ENCODE peak calls at places on chromosomes 11 and 22, in ten cellular contexts. E is stimulated activated CD8-positive, alpha-beta memory T cell treated with anti-CD3 and anti-CD28 coated beads, Interleukin-7, amount 100 ng/mL, for 48 hours; R is progenitor cell of endocrine pancreas; U is IMR-90; T is fibroblast of lung; H is uterus; W is renal cortical epithelial cell; Q is dorsolateral prefrontal cortex; I is fibroblast of mammary gland; K is right lobe of liver. J is an unnamed sample.

GRCh38 chr11:120473486-120473885 is 38.1 kb upstream of the GRIK4 start:
- DNase-seq in E (no peak), R (no peak), U (no peak), T (no peak), H (no peak), W (no peak), Q (no peak), I (no peak), K (no peak), J (no peak)

GRCh38 chr11:4642043-4642442 is 1.7 kb upstream of the OR51E1 start:
- DNase-seq in E (no peak), R (no peak), U (no peak), T (no peak), H (no peak), W (no peak), Q (no peak), I (no peak), K (no peak), J (no peak)

GRCh38 chr11:58318532-58318931 is 40.3 kb downstream of the OR5B17 start:
- DNase-seq in E (no peak), R (no peak), U (peak), T (no peak), H (no peak), W (no peak), Q (no peak), I (peak), K (no peak), J (no peak)

GRCh38 chr11:32870676-32871075 is 21.9 kb upstream of the QSER1 start:
- DNase-seq in E (no peak), R (no peak), U (no peak), T (no peak), H (no peak), W (no peak), Q (no peak), I (no peak), K (peak), J (no peak)

GRCh38 chr11:116207349-116207748 is 565.4 kb downstream of the BUD13 start:
- DNase-seq in E (no peak), R (no peak), U (no peak), T (no peak), H (no peak), W (no peak), Q (no peak), I (no peak), K (peak), J (no peak)

GRCh38 chr22:19729507-19729906 is 6.2 kb downstream of the GP1BB start:
- DNase-seq in E (no peak), R (no peak), U (no peak), T (no peak), H (no peak), W (no peak), Q (no peak), I (no peak), K (no peak), J (no peak)

GRCh38 chr11:70090989-70091388 is 12.9 kb downstream of the ANO1 start:
- DNase-seq in E (no peak), R (no peak), U (peak), T (peak), H (no peak), W (no peak), Q (no peak), I (no peak), K (no peak), J (no peak)

GRCh38 chr11:30281476-30282288 is 41.2 kb upstream of the ARL14EP start:
- DNase-seq in E (no peak), R (no peak), U (no peak), T (no peak), H (no peak), W (no peak), Q (no peak), I (no peak), K (no peak), J (no peak)

GRCh38 chr22:49667236-49667635 is 160.4 kb downstream of the BRD1 start:
- DNase-seq in E (no peak), R (no peak), U (no peak), T (no peak), H (no peak), W (no peak), Q (no peak), I (no peak), K (peak), J (no peak)

GRCh38 chr11:128045094-128045725 is 542.1 kb downstream of the ETS1 start:
- DNase-seq in E (no peak), R (no peak), U (peak), T (peak), H (no peak), W (no peak), Q (no peak), I (no peak), K (no peak), J (no peak)

GRCh38 chr22:50531546-50532352 is 1.9 kb upstream of the TYMP start:
- DNase-seq in E (no peak), R (no peak), U (peak), T (peak), H (peak), W (peak), Q (peak), I (peak), K (peak), J (no peak)

GRCh38 chr11:134646561-134646960 is 234.5 kb upstream of the B3GAT1 start:
- DNase-seq in E (no peak), R (no peak), U (no peak), T (no peak), H (no peak), W (no peak), Q (no peak), I (no peak), K (no peak), J (no peak)

GRCh38 chr11:1202776-1203504 is 19.9 kb upstream of the MUC5B start:
- DNase-seq in E (peak), R (peak), U (peak), T (peak), H (peak), W (peak), Q (peak), I (peak), K (peak), J (no peak)